ENCODE peak calls at places on chromosomes 1 and 21, in eight cellular contexts. A, X, Y, K, H, J, F and C are unnamed samples.

GRCh38 chr21:16532841-16533240 is 803.1 kb downstream of the USP25 start:
- DNase-seq in A (no peak), X (no peak), Y (no peak), K (no peak), H (peak; percentile 55), J (no peak), F (no peak), C (no peak)

GRCh38 chr1:175221548-175222175 is 29.1 kb upstream of the KIAA0040 start:
- DNase-seq in A (no peak), X (peak; percentile 37), Y (no peak), K (peak; percentile 88), H (no peak), J (no peak), F (peak; percentile 63), C (no peak)

GRCh38 chr1:66175581-66175980 is 358.4 kb upstream of the SGIP1 start:
- DNase-seq in A (no peak), X (no peak), Y (no peak), K (no peak), H (no peak), J (no peak), F (no peak), C (no peak)

GRCh38 chr21:38082936-38083335 is 166.7 kb upstream of the KCNJ6 start:
- DNase-seq in A (no peak), X (no peak), Y (no peak), K (peak; percentile 48), H (no peak), J (no peak), F (no peak), C (no peak)

GRCh38 chr1:220874201-220874655 is 5.0 kb upstream of the HLX start:
- DNase-seq in A (no peak), X (peak; percentile 35), Y (peak; percentile 5), K (no peak), H (peak; percentile 63), J (no peak), F (peak; percentile 65), C (peak; percentile 61)

GRCh38 chr1:56525463-56526155 is 53.8 kb downstream of the PLPP3 start:
- DNase-seq in A (no peak), X (no peak), Y (no peak), K (peak; percentile 62), H (peak; percentile 80), J (no peak), F (no peak), C (peak; percentile 46)

GRCh38 chr1:88683516-88683847 is 591 bp upstream of the PKN2 start:
- DNase-seq in A (peak; percentile 30), X (no peak), Y (peak; percentile 38), K (no peak), H (no peak), J (no peak), F (peak; percentile 32), C (peak; percentile 66)

GRCh38 chr1:2914702-2915101 is 106.6 kb upstream of the ACTRT2 start:
- DNase-seq in A (peak; percentile 7), X (no peak), Y (no peak), K (no peak), H (no peak), J (no peak), F (no peak), C (no peak)

GRCh38 chr1:3348196-3348865 is 106.1 kb upstream of the ARHGEF16 start:
- DNase-seq in A (peak; percentile 33), X (no peak), Y (no peak), K (no peak), H (no peak), J (no peak), F (no peak), C (no peak)

GRCh38 chr1:165949335-165950130 is 122.1 kb downstream of the UCK2 start:
- DNase-seq in A (no peak), X (peak; percentile 7), Y (no peak), K (no peak), H (peak; percentile 29), J (peak; percentile 18), F (peak; percentile 71), C (peak; percentile 17)

GRCh38 chr1:215393476-215393875 is 173.6 kb upstream of the KCTD3 start:
- DNase-seq in A (no peak), X (no peak), Y (no peak), K (no peak), H (no peak), J (no peak), F (no peak), C (no peak)

GRCh38 chr1:16009030-16009460 is 5.0 kb downstream of the SRARP start:
- DNase-seq in A (peak; percentile 21), X (peak; percentile 69), Y (peak; percentile 67), K (peak; percentile 37), H (peak; percentile 59), J (peak; percentile 64), F (peak; percentile 97), C (peak; percentile 89)

GRCh38 chr1:224668991-224669390 is 52.9 kb downstream of the CNIH3 start:
- DNase-seq in A (no peak), X (peak; percentile 30), Y (no peak), K (no peak), H (no peak), J (no peak), F (no peak), C (no peak)

GRCh38 chr1:167841530-167841929 is 72.4 kb downstream of the ADCY10 start:
- DNase-seq in A (no peak), X (no peak), Y (no peak), K (no peak), H (no peak), J (no peak), F (no peak), C (no peak)

GRCh38 chr21:31872452-31873274 is at the start of gene HUNK:
- DNase-seq in A (peak; percentile 45), X (no peak), Y (peak; percentile 9), K (peak; percentile 34), H (no peak), J (no peak), F (peak; percentile 79), C (peak; percentile 56)

GRCh38 chr1:180489313-180489712 is 13.1 kb downstream of the ACBD6 start:
- DNase-seq in A (no peak), X (no peak), Y (no peak), K (no peak), H (no peak), J (no peak), F (no peak), C (no peak)

GRCh38 chr1:21012937-21013336 is 163.8 kb downstream of the EIF4G3 start:
- DNase-seq in A (no peak), X (no peak), Y (no peak), K (no peak), H (no peak), J (no peak), F (no peak), C (no peak)

GRCh38 chr1:28139033-28139712 is 37.3 kb downstream of the PTAFR start:
- DNase-seq in A (no peak), X (no peak), Y (no peak), K (peak; percentile 52), H (peak; percentile 53), J (no peak), F (no peak), C (peak; percentile 35)

GRCh38 chr1:155026154-155026553 is 7.4 kb downstream of the DCST2 start:
- DNase-seq in A (no peak), X (no peak), Y (no peak), K (no peak), H (no peak), J (no peak), F (no peak), C (no peak)

GRCh38 chr1:38662141-38662540 is 197.4 kb downstream of the RRAGC start:
- DNase-seq in A (no peak), X (no peak), Y (no peak), K (no peak), H (no peak), J (no peak), F (no peak), C (no peak)

GRCh38 chr21:45607922-45608295 is 35.6 kb upstream of the PCBP3 start:
- DNase-seq in A (no peak), X (no peak), Y (no peak), K (no peak), H (no peak), J (no peak), F (no peak), C (no peak)

GRCh38 chr21:16069713-16070112 is 339.9 kb downstream of the USP25 start:
- DNase-seq in A (no peak), X (no peak), Y (no peak), K (no peak), H (no peak), J (no peak), F (no peak), C (no peak)

GRCh38 chr1:24107462-24108225 is 4.3 kb downstream of the MYOM3 start:
- DNase-seq in A (no peak), X (peak; percentile 64), Y (no peak), K (peak; percentile 6), H (peak; percentile 18), J (peak; percentile 81), F (no peak), C (peak; percentile 37)

GRCh38 chr1:214018605-214019268 is 31.0 kb downstream of the PROX1 start:
- DNase-seq in A (no peak), X (no peak), Y (no peak), K (no peak), H (no peak), J (no peak), F (no peak), C (no peak)

GRCh38 chr1:25787477-25788043 is 12.4 kb upstream of the SELENON start:
- DNase-seq in A (no peak), X (no peak), Y (no peak), K (no peak), H (peak; percentile 36), J (no peak), F (no peak), C (no peak)

GRCh38 chr1:93629101-93630059 is 52.3 kb downstream of the BCAR3 start:
- DNase-seq in A (no peak), X (peak; percentile 44), Y (peak; percentile 76), K (peak; percentile 59), H (peak; percentile 79), J (no peak), F (no peak), C (no peak)

GRCh38 chr1:119686661-119687060 is 25.1 kb upstream of the PHGDH start:
- DNase-seq in A (no peak), X (peak; percentile 70), Y (peak; percentile 19), K (peak; percentile 92), H (no peak), J (no peak), F (no peak), C (no peak)

GRCh38 chr1:231918239-231919015 is 291.8 kb downstream of the DISC1 start:
- DNase-seq in A (no peak), X (no peak), Y (no peak), K (peak; percentile 67), H (peak; percentile 73), J (peak; percentile 25), F (no peak), C (no peak)